ENCODE peak calls at places on chromosomes 12 and 14, in six cellular contexts. G is upper lobe of right lung, K is left ventricle myocardium inferior, M is kidney, P is stomach, H is kidney epithelial cell. F is an unnamed sample.

GRCh38 chr14:69424139-69424923 is 25.8 kb downstream of the SLC39A9 start:
- DNase-seq in M (no peak), P (no peak), G (no peak), K (no peak), H (no peak), F (no peak)

GRCh38 chr12:67449591-67450052 is 180.5 kb downstream of the CAND1 start:
- DNase-seq in H (no peak), G (no peak), M (no peak), K (no peak), P (no peak), F (peak; percentile 18)

GRCh38 chr14:74945261-74945851 is 10.0 kb downstream of the PGF start:
- DNase-seq in P (no peak), G (no peak), H (no peak), K (no peak), M (no peak), F (no peak)

GRCh38 chr12:54125950-54126695 is 62.7 kb downstream of the SMUG1 start:
- DNase-seq in H (no peak), K (no peak), P (peak; percentile 75), G (no peak), M (peak; percentile 87), F (no peak)

GRCh38 chr12:3137268-3137761 is 60.1 kb downstream of the TSPAN9 start:
- DNase-seq in P (no peak), K (peak; percentile 76), H (no peak), M (peak; percentile 87), G (no peak), F (no peak)

GRCh38 chr14:22813145-22813544 is 2.1 kb downstream of the SLC7A7 start:
- DNase-seq in P (no peak), M (no peak), K (no peak), G (no peak), H (no peak), F (no peak)

GRCh38 chr14:36981832-36982528 is 190.4 kb downstream of the SLC25A21 start:
- DNase-seq in H (no peak), M (no peak), G (no peak), K (no peak), P (no peak), F (no peak)

GRCh38 chr14:64704145-64704742 is at the start of gene PLEKHG3:
- DNase-seq in P (peak; percentile 87), G (peak; percentile 89), K (peak; percentile 85), M (peak; percentile 96), H (no peak), F (no peak)

GRCh38 chr12:57129311-57130288 is 1.3 kb downstream of the LRP1 start:
- DNase-seq in H (no peak), K (no peak), G (no peak), P (no peak), M (no peak), F (no peak)

GRCh38 chr14:39374846-39375245 is 57.4 kb downstream of the FBXO33 start:
- DNase-seq in H (no peak), M (no peak), G (no peak), K (no peak), P (no peak), F (no peak)

GRCh38 chr14:56189306-56189705 is 71.1 kb downstream of the PELI2 start:
- DNase-seq in M (no peak), K (no peak), G (no peak), H (peak; percentile 82), P (no peak), F (no peak)

GRCh38 chr12:885701-886100 is 63.8 kb downstream of the RAD52 start:
- DNase-seq in G (no peak), M (no peak), K (no peak), P (no peak), H (no peak), F (no peak)

GRCh38 chr14:49992901-49993335 is 100.0 kb downstream of the ARF6 start:
- DNase-seq in G (no peak), M (no peak), P (no peak), K (no peak), H (no peak), F (peak; percentile 68)

GRCh38 chr12:39595923-39596322 is 23.7 kb downstream of the ABCD2 start:
- DNase-seq in G (no peak), K (no peak), M (no peak), P (no peak), H (no peak), F (no peak)

GRCh38 chr12:81992461-81992860 is 233.3 kb upstream of the PPFIA2 start:
- DNase-seq in H (no peak), M (no peak), K (no peak), P (peak; percentile 34), G (no peak), F (no peak)

GRCh38 chr12:123078114-123078465 is 72.8 kb downstream of the PITPNM2 start:
- DNase-seq in P (no peak), G (no peak), K (no peak), M (no peak), H (no peak), F (no peak)

GRCh38 chr14:64682843-64683242 is 21.4 kb upstream of the PLEKHG3 start:
- DNase-seq in G (no peak), M (no peak), H (no peak), P (no peak), K (no peak), F (no peak)

GRCh38 chr12:13342971-13343370 is 146.4 kb downstream of the EMP1 start:
- DNase-seq in M (no peak), H (no peak), P (no peak), G (no peak), K (no peak), F (no peak)

GRCh38 chr14:96639550-96639949 is 137.4 kb downstream of the PAPOLA start:
- DNase-seq in K (no peak), G (no peak), H (no peak), M (no peak), P (peak; percentile 23), F (no peak)
- TF ChIP-seq CTCF in K (no peak), G (no peak), H (no peak), M (no peak), P (no peak), F (no peak)

GRCh38 chr12:93442411-93443340 is 929 bp upstream of the UBE2N start:
- DNase-seq in G (no peak), P (no peak), M (no peak), H (no peak), K (no peak), F (no peak)
- TF ChIP-seq CTCF in G (no peak), P (no peak), M (no peak), H (no peak), K (no peak), F (no peak)

DNA sequence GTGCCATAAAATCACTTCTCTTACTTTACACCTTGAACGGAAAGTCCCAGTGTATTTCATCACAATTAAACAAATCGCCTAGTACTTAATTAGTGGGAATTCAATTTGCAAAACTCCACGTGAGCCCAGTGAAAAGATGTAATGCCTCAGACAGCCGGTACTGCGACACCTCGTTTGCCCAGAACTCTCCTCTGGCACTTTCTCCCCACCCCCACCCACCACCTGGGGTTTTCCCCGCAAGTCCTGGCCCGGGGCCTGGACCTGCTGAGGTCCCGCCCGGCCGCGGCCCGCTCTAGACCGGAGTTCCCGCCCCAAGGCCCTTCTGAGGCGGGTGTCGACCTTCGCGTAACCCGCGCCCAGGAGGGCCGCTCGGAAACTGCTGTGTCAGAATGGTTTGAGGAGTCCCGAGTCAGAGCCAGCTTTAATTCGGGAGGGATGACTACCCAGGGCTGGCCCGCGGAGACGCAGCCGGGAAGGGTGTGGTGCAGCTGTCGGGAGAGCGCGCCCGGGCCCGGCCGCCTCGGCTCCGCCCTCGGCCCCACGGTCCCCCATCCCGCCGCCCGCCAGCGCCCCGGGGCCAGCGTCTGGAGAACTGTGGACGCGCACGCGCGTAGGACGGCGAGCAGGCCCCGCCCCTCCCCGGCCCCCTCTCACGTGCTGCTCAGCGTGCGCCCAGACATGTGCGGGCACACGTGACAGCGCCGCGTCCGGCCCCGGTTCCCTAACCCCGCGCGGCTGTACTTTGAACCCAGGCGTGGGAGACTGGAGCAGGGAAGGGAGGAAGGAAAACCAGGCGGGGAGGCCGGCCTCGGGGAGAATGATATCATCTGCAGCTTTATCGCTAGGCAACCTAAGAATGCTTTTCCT is 10.8 kb downstream of the BHLHE41 start:
- DNase-seq in M (peak; percentile 98), G (peak; percentile 97), K (peak; percentile 95), P (peak; percentile 96), H (no peak), F (peak; percentile 86)
- TF ChIP-seq CTCF in M (peak; percentile 8), G (peak; percentile 33), K (peak; percentile 45), P (peak; percentile 47), H (peak; percentile 28), F (no peak)

DNA sequence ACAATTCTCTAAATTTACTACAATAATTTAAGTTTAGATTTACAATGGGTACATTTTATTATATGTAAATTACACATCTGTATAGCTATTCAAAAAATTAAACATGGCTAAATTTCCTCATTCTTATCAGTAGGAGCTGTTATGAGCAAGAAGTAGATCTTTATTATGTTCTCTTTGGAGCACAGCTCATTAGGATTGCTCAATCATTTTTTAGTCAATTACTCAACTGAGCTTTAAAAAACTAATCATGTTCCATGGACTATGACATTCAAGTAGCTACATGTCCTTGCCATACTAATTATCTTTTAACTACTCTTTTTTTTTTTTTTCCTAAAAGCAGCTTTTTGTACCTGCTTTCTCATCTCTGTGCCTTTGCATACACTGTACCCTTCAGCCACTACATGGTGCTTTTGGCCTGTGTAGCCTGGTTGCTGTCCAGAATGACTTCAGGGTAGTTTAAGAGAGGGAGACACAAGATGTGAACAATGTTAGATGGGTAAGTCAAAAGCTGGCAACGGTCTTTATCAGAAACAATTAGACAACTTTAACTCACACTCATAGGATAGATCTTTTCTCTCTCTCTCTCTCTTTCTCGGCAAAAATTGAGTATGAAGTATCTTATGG is 69.0 kb downstream of the SSPN start:
- DNase-seq in P (no peak), H (no peak), G (no peak), K (no peak), M (no peak), F (no peak)
- TF ChIP-seq CTCF in P (no peak), H (no peak), G (no peak), K (no peak), M (no peak), F (no peak)